ENCODE peak calls at places on chromosomes 2 and 18, in nine cellular contexts. B is stimulated activated CD8-positive, alpha-beta memory T cell treated with anti-CD3 and anti-CD28 coated beads, Interleukin-15, amount 100 ng/mL, for 24 hours; Y is Caki2; J is hippocampal formation; D is activated T-cell treated with anti-CD3 and anti-CD28 coated beads for 1 hour; A is HCT116; U is EL; T is activated T-helper 1 cell treated with anti-CD3 and anti-CD28 coated beads, Interleukin-12 subunit alpha, Interleukin-12 subunit beta, Interleukin-2, Interleukin-4 antibody, amounts not matched to agents 30 ng/mL and 10 ng/mL and 1 ng/mL, durations not matched to agents 14 hours and 24 hours and 36 hours; C is lung. R is an unnamed sample.

GRCh38 chr18:21559195-21559594 is 41.3 kb downstream of the ESCO1 start:
- DNase-seq in B (no peak), Y (no peak), J (no peak), D (no peak), A (no peak), U (no peak), T (no peak), C (no peak), R (no peak)

GRCh38 chr2:11562476-11562875 is 28.6 kb downstream of the GREB1 start:
- DNase-seq in B (no peak), Y (no peak), J (no peak), D (no peak), A (no peak), U (no peak), T (no peak), C (no peak), R (no peak)

GRCh38 chr18:59272221-59272888 is 899 bp downstream of the RAX start:
- DNase-seq in B (no peak), Y (no peak), J (no peak), D (no peak), A (no peak), U (no peak), T (no peak), C (no peak), R (no peak)

GRCh38 chr2:12076810-12077209 is 330.4 kb downstream of the LPIN1 start:
- DNase-seq in B (no peak), Y (peak), J (no peak), D (no peak), A (no peak), U (no peak), T (no peak), C (no peak), R (no peak)

GRCh38 chr18:12741351-12741750 is 38.5 kb downstream of the PSMG2 start:
- DNase-seq in B (no peak), Y (no peak), J (no peak), D (no peak), A (no peak), U (peak), T (no peak), C (no peak), R (no peak)

GRCh38 chr2:160022162-160022561 is 40.3 kb downstream of the PLA2R1 start:
- DNase-seq in B (no peak), Y (no peak), J (no peak), D (no peak), A (no peak), U (no peak), T (no peak), C (no peak), R (peak)

GRCh38 chr2:65605427-65606058 is 173.1 kb upstream of the SPRED2 start:
- DNase-seq in B (no peak), Y (no peak), J (no peak), D (no peak), A (no peak), U (no peak), T (no peak), C (no peak), R (no peak)

GRCh38 chr2:231170058-231170457 is 28.4 kb upstream of the ARMC9 start:
- DNase-seq in B (no peak), Y (no peak), J (no peak), D (no peak), A (no peak), U (no peak), T (no peak), C (no peak), R (no peak)

GRCh38 chr2:240799183-240799740 is 20.8 kb downstream of the KIF1A start:
- DNase-seq in B (no peak), Y (no peak), J (no peak), D (no peak), A (no peak), U (no peak), T (no peak), C (no peak), R (no peak)

GRCh38 chr2:42060028-42060427 is 12.2 kb downstream of the PKDCC start:
- DNase-seq in B (no peak), Y (no peak), J (no peak), D (no peak), A (no peak), U (no peak), T (no peak), C (no peak), R (no peak)